ENCODE peak calls at places on chromosome 16, in five cellular contexts. V is uterus, Y is AG04450, R is psoas muscle, H is hepatocyte. A is an unnamed sample.

GRCh38 chr16:52471650-52472370 is 75.1 kb downstream of the TOX3 start:
- DNase-seq in V (no peak), Y (no peak), R (no peak), H (peak), A (no peak)

GRCh38 chr16:6132121-6132520 is 1034.5 kb upstream of the EEF2KMT start:
- DNase-seq in V (no peak), Y (no peak), R (no peak), H (no peak), A (no peak)

GRCh38 chr16:35208001-35208935 is 1748.9 kb downstream of the TP53TG3F start:
- DNase-seq in V (no peak), Y (no peak), R (no peak), H (no peak), A (no peak)

GRCh38 chr16:68668266-68668665 is 23.2 kb downstream of the CDH3 start:
- DNase-seq in V (no peak), Y (no peak), R (no peak), H (no peak), A (no peak)

GRCh38 chr16:77307764-77308561 is 108.8 kb downstream of the SYCE1L start:
- DNase-seq in V (no peak), Y (no peak), R (no peak), H (peak), A (no peak)

GRCh38 chr16:27225536-27226360 is 22.4 kb downstream of the KDM8 start:
- DNase-seq in V (no peak), Y (no peak), R (no peak), H (peak), A (no peak)

GRCh38 chr16:81175325-81175891 is 63.1 kb upstream of the BCO1 start:
- DNase-seq in V (no peak), Y (peak), R (no peak), H (no peak), A (no peak)

GRCh38 chr16:9911231-9911630 is 271.0 kb downstream of the GRIN2A start:
- DNase-seq in V (no peak), Y (no peak), R (no peak), H (no peak), A (no peak)

GRCh38 chr16:3977376-3977775 is 96.9 kb upstream of the CREBBP start:
- DNase-seq in V (no peak), Y (no peak), R (no peak), H (no peak), A (no peak)

GRCh38 chr16:22370038-22370541 is 4.3 kb downstream of the CDR2 start:
- DNase-seq in V (no peak), Y (peak), R (no peak), H (no peak), A (no peak)

GRCh38 chr16:47311738-47312505 is 148.9 kb downstream of the ITFG1 start:
- DNase-seq in V (no peak), Y (no peak), R (no peak), H (peak), A (peak)

GRCh38 chr16:58809213-58809612 is 75.1 kb upstream of the GOT2 start:
- DNase-seq in V (no peak), Y (no peak), R (no peak), H (no peak), A (no peak)

GRCh38 chr16:85003723-85004586 is 7.4 kb downstream of the ZDHHC7 start:
- DNase-seq in V (no peak), Y (no peak), R (no peak), H (no peak), A (no peak)
- H3K27ac ChIP-seq in V (peak), Y (peak), R (peak), H (peak), A (no peak)

GRCh38 chr16:72722552-72722951 is 325.4 kb downstream of the ZFHX3 start:
- DNase-seq in V (no peak), Y (no peak), R (no peak), H (peak), A (peak)
- H3K27ac ChIP-seq in V (no peak), Y (no peak), R (no peak), H (no peak), A (no peak)

DNA sequence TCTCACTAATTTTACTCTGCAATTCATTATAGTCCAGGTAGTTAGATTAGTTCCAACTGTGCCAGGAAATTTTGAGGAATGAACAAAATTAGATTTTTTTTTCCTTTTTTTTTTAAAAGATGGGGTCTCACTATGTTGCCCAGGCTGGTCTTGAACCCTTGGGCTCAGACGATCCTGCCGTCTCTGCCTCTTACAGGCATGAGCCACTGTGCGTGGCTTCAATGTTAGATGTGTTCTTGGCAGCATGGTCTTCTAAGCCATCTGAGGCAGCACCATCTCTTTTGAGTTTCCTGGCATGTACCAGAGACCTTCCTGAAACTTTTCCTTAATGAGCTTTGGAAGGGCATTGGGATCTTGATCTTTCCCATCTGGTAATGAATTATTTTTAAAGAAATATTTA is 2.6 kb upstream of the AHSP start:
- DNase-seq in V (no peak), Y (no peak), R (no peak), H (no peak), A (no peak)
- H3K27ac ChIP-seq in V (no peak), Y (no peak), R (no peak), H (no peak), A (no peak)

GRCh38 chr16:2171601-2172178 is 16.1 kb downstream of the TRAF7 start:
- DNase-seq in V (no peak), Y (no peak), R (no peak), H (no peak), A (no peak)

GRCh38 chr16:2173916-2174315 is 18.3 kb downstream of the TRAF7 start:
- DNase-seq in V (no peak), Y (no peak), R (no peak), H (no peak), A (no peak)

GRCh38 chr16:2173366-2173765 is 17.8 kb downstream of the TRAF7 start:
- DNase-seq in V (no peak), Y (no peak), R (no peak), H (no peak), A (no peak)

GRCh38 chr16:2174396-2175131 is 19.0 kb downstream of the TRAF7 start:
- DNase-seq in V (no peak), Y (no peak), R (no peak), H (no peak), A (peak)

GRCh38 chr16:2172688-2173335 is 17.2 kb downstream of the TRAF7 start:
- DNase-seq in V (no peak), Y (no peak), R (no peak), H (no peak), A (no peak)
- H3K27ac ChIP-seq in V (no peak), Y (no peak), R (no peak), H (no peak), A (no peak)

GRCh38 chr16:17451835-17452234 is 18.9 kb downstream of the XYLT1 start:
- DNase-seq in V (no peak), Y (no peak), R (no peak), H (no peak), A (no peak)
- H3K27ac ChIP-seq in V (no peak), Y (no peak), R (no peak), H (no peak), A (no peak)

GRCh38 chr16:49581630-49582298 is 208.2 kb downstream of the C16orf78 start:
- DNase-seq in V (no peak), Y (no peak), R (no peak), H (no peak), A (no peak)

GRCh38 chr16:49576941-49577340 is 203.3 kb downstream of the C16orf78 start:
- DNase-seq in V (no peak), Y (no peak), R (no peak), H (no peak), A (no peak)

GRCh38 chr16:49578435-49579024 is 204.9 kb downstream of the C16orf78 start:
- DNase-seq in V (no peak), Y (no peak), R (no peak), H (no peak), A (no peak)

GRCh38 chr16:49585143-49585542 is 211.5 kb downstream of the C16orf78 start:
- DNase-seq in V (no peak), Y (no peak), R (no peak), H (no peak), A (no peak)

GRCh38 chr16:49580751-49581303 is 207.2 kb downstream of the C16orf78 start:
- DNase-seq in V (no peak), Y (no peak), R (no peak), H (no peak), A (no peak)
- H3K27ac ChIP-seq in V (no peak), Y (no peak), R (no peak), H (no peak), A (no peak)